ENCODE peak calls at places on chromosomes 2 and 18, in four cellular contexts. J is HL-60, D is GM12878, H is K562. K is an unnamed sample.
A peak's percentile ranks its signal among the peaks of the same experiment; 100 is the strongest.

GRCh38 chr2:144523606-144524131 is 3.8 kb upstream of the ZEB2 start:
- DNase-seq in J (no peak), H (peak; percentile 40), D (no peak), K (no peak)

GRCh38 chr2:145324748-145325147 is 804.8 kb upstream of the ZEB2 start:
- DNase-seq in H (no peak), D (no peak), J (no peak), K (no peak)

GRCh38 chr2:85106489-85107180 is 26.6 kb upstream of the TCF7L1 start:
- DNase-seq in J (no peak), H (no peak), D (no peak), K (no peak)

GRCh38 chr2:103289101-103289725 is 527.4 kb downstream of the TMEM182 start:
- DNase-seq in H (no peak), D (no peak), J (no peak), K (no peak)

GRCh38 chr2:85729825-85730510 is 23.8 kb upstream of the ATOH8 start:
- DNase-seq in H (no peak), D (no peak), J (no peak), K (no peak)

GRCh38 chr2:197054437-197054836 is 127.9 kb upstream of the PGAP1 start:
- DNase-seq in J (no peak), H (no peak), D (no peak), K (no peak)

GRCh38 chr2:104873689-104874054 is 19.8 kb downstream of the POU3F3 start:
- DNase-seq in H (no peak), D (no peak), J (no peak), K (no peak)

GRCh38 chr2:123073371-123073770 is 951.7 kb upstream of the CNTNAP5 start:
- DNase-seq in H (no peak), J (peak; percentile 53), D (no peak), K (no peak)

GRCh38 chr2:36492216-36492945 is 105.6 kb downstream of the FEZ2 start:
- DNase-seq in D (no peak), J (no peak), H (no peak), K (no peak)

GRCh38 chr2:48483916-48484315 is 46.0 kb upstream of the STON1 start:
- DNase-seq in J (no peak), H (no peak), D (no peak), K (no peak)

GRCh38 chr2:239765076-239765845 is 259.9 kb downstream of the NDUFA10 start:
- DNase-seq in J (no peak), H (no peak), D (no peak), K (no peak)

GRCh38 chr2:26786207-26787023 is 559 bp downstream of the CENPA start:
- DNase-seq in J (peak; percentile 29), H (no peak), D (no peak), K (peak; percentile 36)

GRCh38 chr2:85826990-85827878 is 61.6 kb downstream of the ST3GAL5 start:
- DNase-seq in D (no peak), J (peak; percentile 61), H (peak; percentile 81), K (peak; percentile 42)

GRCh38 chr2:16745466-16745865 is 79.8 kb upstream of the CYRIA start:
- DNase-seq in J (peak; percentile 23), H (no peak), D (no peak), K (no peak)

GRCh38 chr2:109127556-109127955 is 1.4 kb upstream of the SH3RF3 start:
- DNase-seq in H (no peak), D (no peak), J (no peak), K (no peak)

GRCh38 chr2:157336137-157336721 is 10.6 kb upstream of the ERMN start:
- DNase-seq in H (peak; percentile 53), D (no peak), J (peak; percentile 25), K (peak; percentile 4)

GRCh38 chr2:239322414-239323086 is 78.3 kb downstream of the HDAC4 start:
- DNase-seq in J (no peak), H (peak; percentile 30), D (no peak), K (no peak)

GRCh38 chr2:181973379-181973778 is 12.3 kb upstream of the PPP1R1C start:
- DNase-seq in D (no peak), J (no peak), H (no peak), K (no peak)

GRCh38 chr18:6382968-6383367 is 31.7 kb downstream of the L3MBTL4 start:
- DNase-seq in H (no peak), D (no peak), J (no peak), K (no peak)

GRCh38 chr2:174561283-174562275 is 36.0 kb downstream of the WIPF1 start:
- DNase-seq in J (no peak), D (no peak), H (no peak), K (no peak)

GRCh38 chr2:195466427-195466826 is 190.6 kb upstream of the SLC39A10 start:
- DNase-seq in H (no peak), J (no peak), D (no peak), K (no peak)

GRCh38 chr18:37362158-37362890 is 203.3 kb downstream of the CELF4 start:
- DNase-seq in J (no peak), D (no peak), H (no peak), K (no peak)

GRCh38 chr2:30722936-30723725 is 84.1 kb downstream of the CAPN13 start:
- DNase-seq in J (no peak), D (no peak), H (no peak), K (no peak)

GRCh38 chr2:157839162-157839801 is 36.8 kb downstream of the ACVR1 start:
- DNase-seq in D (no peak), J (no peak), H (peak; percentile 65), K (no peak)

GRCh38 chr18:34114996-34115395 is 109.7 kb downstream of the NOL4 start:
- DNase-seq in H (no peak), J (no peak), D (no peak), K (no peak)

GRCh38 chr2:231411871-231412615 is 16.5 kb downstream of the B3GNT7 start:
- DNase-seq in D (no peak), J (peak; percentile 82), H (no peak), K (peak; percentile 84)

GRCh38 chr2:38505779-38506178 is 96.9 kb downstream of the HNRNPLL start:
- DNase-seq in H (no peak), J (no peak), D (no peak), K (no peak)

GRCh38 chr2:27960237-27960912 is 69.8 kb downstream of the BABAM2 start:
- DNase-seq in J (no peak), H (no peak), D (no peak), K (no peak)

GRCh38 chr2:185219981-185220380 is 518.6 kb upstream of the FSIP2 start:
- DNase-seq in D (no peak), J (no peak), H (no peak), K (no peak)

GRCh38 chr2:232299927-232300674 is 78.5 kb upstream of the ALPP start:
- DNase-seq in J (no peak), D (no peak), H (no peak), K (no peak)

GRCh38 chr18:23710068-23710527 is 20.8 kb downstream of the LAMA3 start:
- DNase-seq in D (no peak), J (no peak), H (peak; percentile 73), K (no peak)

DNA sequence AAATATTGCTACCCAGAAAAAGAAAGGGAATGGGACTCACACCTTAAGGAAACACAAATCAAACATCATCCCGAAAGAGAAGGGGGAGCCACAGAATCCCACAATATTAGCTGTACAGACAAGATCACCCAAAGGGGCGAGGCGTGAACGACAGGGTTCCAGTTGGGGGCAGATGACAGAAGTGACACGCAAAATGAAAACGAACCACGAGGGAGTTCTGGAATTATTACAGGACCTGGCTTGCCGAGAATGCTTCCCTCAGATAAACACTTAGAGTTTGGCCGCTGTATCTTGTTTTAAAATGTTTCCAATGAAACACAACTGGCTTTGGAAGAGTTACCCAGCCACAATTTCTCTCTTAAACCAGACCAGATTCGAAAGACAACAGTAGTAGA is 60.4 kb downstream of the C2orf76 start:
- DNase-seq in H (no peak), D (no peak), J (no peak), K (no peak)
- TF ChIP-seq POLR2AphosphoS5 in H (no peak), D (no peak), J (no peak), K (no peak)

GRCh38 chr2:39671606-39672005 is 5.9 kb downstream of the TMEM178A start:
- DNase-seq in J (no peak), D (no peak), H (no peak), K (no peak)
- TF ChIP-seq SPI1 in J (no peak), D (no peak), H (no peak), K (no peak)

DNA sequence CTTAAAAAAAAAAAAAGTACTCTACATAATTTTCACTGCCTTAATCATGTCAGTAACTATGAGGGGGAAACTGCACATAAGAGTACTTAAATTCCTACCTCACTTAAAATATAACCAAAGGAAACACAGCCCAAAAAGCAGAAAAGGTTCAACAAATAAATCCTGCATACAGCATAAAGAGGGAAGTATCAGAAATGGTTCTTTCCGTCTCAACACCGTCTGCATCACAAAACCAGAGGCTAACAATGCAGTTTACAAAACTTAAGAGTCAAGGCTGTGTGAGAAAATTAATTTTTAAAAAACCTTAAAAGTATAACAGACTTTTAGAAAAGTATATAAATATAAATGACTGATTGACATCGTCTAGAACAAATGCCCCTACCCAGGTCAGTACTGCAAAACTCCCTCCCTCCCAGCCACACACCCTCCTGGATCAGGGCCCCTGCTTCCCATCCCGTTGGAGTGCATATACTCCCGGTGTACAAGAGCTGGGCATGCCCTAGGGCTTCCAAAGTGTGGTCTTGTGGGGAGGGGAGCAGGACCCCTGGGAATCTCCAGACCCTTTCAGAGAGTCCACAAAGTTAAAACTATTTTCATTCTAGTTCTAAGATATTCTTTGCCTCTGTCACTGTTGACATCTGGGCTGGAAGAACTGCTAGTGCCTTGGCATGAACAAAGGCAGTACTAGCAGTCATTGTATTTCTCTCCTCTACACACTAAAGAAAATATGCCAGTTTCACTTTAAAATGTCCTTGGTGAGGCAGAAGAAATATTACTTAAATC is 67.0 kb upstream of the SERTAD2 start:
- DNase-seq in J (no peak), H (no peak), D (no peak), K (no peak)
- TF ChIP-seq POLR2AphosphoS5 in J (no peak), H (no peak), D (no peak), K (no peak)

GRCh38 chr18:28514699-28515098 is 337.8 kb upstream of the CDH2 start:
- DNase-seq in H (no peak), J (no peak), D (no peak), K (no peak)
- TF ChIP-seq SPI1 in H (no peak), J (no peak), D (no peak), K (no peak)

GRCh38 chr2:229235136-229235914 is 35.8 kb downstream of the PID1 start:
- DNase-seq in D (no peak), H (no peak), J (no peak), K (no peak)
- TF ChIP-seq POLR2AphosphoS5 in D (no peak), H (no peak), J (no peak), K (no peak)